ENCODE peak calls at places on chromosome 16, in five cellular contexts. B, V, P, H and Z are unnamed samples. For H3K4me1, the result is how much of the 10 kb centered on the place peaks cover.

GRCh38 chr16:87186440-87186839 is 130.8 kb downstream of the C16orf95 start:
- DNase-seq in B (no peak), V (no peak), P (no peak), H (no peak), Z (no peak)

GRCh38 chr16:73420244-73421040 is 372.5 kb upstream of the ZFHX3 start:
- DNase-seq in B (no peak), V (no peak), P (no peak), H (peak), Z (no peak)

GRCh38 chr16:21713549-21714368 is 50.0 kb downstream of the OTOA start:
- DNase-seq in B (no peak), V (no peak), P (no peak), H (no peak), Z (no peak)

GRCh38 chr16:51228097-51228659 is 77.1 kb upstream of the SALL1 start:
- DNase-seq in B (no peak), V (no peak), P (no peak), H (no peak), Z (no peak)

GRCh38 chr16:4272114-4272954 is 489 bp downstream of the TFAP4 start:
- DNase-seq in B (peak), V (no peak), P (peak), H (peak), Z (no peak)

GRCh38 chr16:1494129-1494640 is 1.0 kb downstream of the TELO2 start:
- DNase-seq in B (no peak), V (no peak), P (peak), H (peak), Z (no peak)

GRCh38 chr16:80656731-80657150 is 115.9 kb downstream of the DYNLRB2 start:
- DNase-seq in B (no peak), V (no peak), P (no peak), H (no peak), Z (no peak)

GRCh38 chr16:69077251-69077650 is 28.2 kb upstream of the HAS3 start:
- DNase-seq in B (no peak), V (peak), P (no peak), H (no peak), Z (no peak)

GRCh38 chr16:47503936-47504335 is 42.8 kb downstream of the PHKB start:
- DNase-seq in B (no peak), V (no peak), P (no peak), H (no peak), Z (no peak)

GRCh38 chr16:81443688-81444447 is 740 bp upstream of the CMIP start:
- DNase-seq in B (peak), V (no peak), P (peak), H (no peak), Z (no peak)

GRCh38 chr16:28845173-28846079 is 722 bp downstream of the TUFM start:
- DNase-seq in B (peak), V (no peak), P (no peak), H (no peak), Z (no peak)

GRCh38 chr16:68792465-68793324 is 50.6 kb upstream of the TANGO6 start:
- DNase-seq in B (peak), V (no peak), P (no peak), H (no peak), Z (no peak)

GRCh38 chr16:78352184-78352583 is 252.7 kb downstream of the WWOX start:
- DNase-seq in B (no peak), V (no peak), P (no peak), H (no peak), Z (no peak)

GRCh38 chr16:89256651-89257254 is 39.2 kb downstream of the ZNF778 start:
- DNase-seq in B (peak), V (no peak), P (no peak), H (peak), Z (peak)

GRCh38 chr16:25748099-25748654 is 56.4 kb downstream of the HS3ST4 start:
- DNase-seq in B (no peak), V (no peak), P (no peak), H (no peak), Z (no peak)

GRCh38 chr16:4763791-4764190 is 3.2 kb downstream of the ZNF500 start:
- DNase-seq in B (no peak), V (no peak), P (no peak), H (no peak), Z (no peak)

GRCh38 chr16:87241135-87241771 is 75.9 kb downstream of the C16orf95 start:
- DNase-seq in B (no peak), V (no peak), P (no peak), H (no peak), Z (no peak)

GRCh38 chr16:17408955-17409441 is 61.8 kb downstream of the XYLT1 start:
- DNase-seq in B (no peak), V (no peak), P (no peak), H (no peak), Z (no peak)

GRCh38 chr16:75287708-75288107 is 36.3 kb upstream of the BCAR1 start:
- DNase-seq in B (no peak), V (no peak), P (no peak), H (no peak), Z (no peak)

DNA sequence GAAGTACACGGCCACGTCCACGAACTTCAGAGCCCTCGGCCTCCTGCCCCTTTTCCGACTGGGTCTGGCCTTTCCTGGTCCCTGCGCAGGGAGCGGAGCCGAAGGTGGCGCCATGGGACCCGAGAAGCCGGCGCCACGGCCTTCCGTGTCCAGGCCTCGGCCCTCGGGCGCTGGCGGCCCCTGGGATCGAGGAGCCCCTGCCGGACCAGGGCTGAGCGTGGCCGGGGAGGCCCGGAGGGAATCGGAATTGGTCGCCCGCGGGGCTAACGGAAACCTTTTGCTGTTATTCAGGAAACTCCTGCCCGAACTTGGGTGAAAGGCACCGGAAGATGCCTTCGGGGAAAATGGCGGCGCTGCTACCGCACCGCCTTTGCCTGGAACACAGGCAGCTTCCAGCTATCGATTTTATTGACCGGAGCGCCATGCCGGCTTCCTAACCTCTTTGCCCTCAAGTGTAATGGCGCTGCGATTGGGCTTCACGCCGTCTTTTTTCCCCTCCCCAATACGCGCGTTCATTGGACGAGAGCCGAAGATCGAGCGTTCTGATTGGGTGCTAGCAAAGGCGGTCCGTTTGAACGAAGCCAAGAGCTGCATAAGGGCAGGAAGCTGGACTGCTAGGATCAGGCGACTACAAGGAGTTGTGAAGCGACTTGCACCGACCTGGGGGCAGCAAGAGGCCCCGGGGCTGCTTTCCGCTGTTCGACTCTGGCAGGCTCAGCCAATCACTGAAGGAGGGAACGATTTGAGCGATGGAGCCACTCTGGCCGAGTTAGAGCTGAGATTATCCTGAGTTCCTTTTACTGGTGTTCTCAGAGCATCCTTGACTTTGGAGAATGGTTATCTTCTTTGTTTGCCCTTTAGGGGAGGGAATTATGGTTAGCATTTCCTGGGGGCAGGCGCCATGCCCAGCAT is at the start of gene ZNF689:
- DNase-seq in B (peak), V (peak), P (peak), H (peak), Z (peak)
- H3K4me1 ChIP-seq in B (under half), V (under half), P (under half), H (under half), Z (under half)

GRCh38 chr16:50204426-50205108 is 51.5 kb downstream of the TENT4B start:
- DNase-seq in B (no peak), V (no peak), P (no peak), H (no peak), Z (no peak)
- H3K4me1 ChIP-seq in B (half or more), V (under half), P (half or more), H (half or more), Z (under half)

DNA sequence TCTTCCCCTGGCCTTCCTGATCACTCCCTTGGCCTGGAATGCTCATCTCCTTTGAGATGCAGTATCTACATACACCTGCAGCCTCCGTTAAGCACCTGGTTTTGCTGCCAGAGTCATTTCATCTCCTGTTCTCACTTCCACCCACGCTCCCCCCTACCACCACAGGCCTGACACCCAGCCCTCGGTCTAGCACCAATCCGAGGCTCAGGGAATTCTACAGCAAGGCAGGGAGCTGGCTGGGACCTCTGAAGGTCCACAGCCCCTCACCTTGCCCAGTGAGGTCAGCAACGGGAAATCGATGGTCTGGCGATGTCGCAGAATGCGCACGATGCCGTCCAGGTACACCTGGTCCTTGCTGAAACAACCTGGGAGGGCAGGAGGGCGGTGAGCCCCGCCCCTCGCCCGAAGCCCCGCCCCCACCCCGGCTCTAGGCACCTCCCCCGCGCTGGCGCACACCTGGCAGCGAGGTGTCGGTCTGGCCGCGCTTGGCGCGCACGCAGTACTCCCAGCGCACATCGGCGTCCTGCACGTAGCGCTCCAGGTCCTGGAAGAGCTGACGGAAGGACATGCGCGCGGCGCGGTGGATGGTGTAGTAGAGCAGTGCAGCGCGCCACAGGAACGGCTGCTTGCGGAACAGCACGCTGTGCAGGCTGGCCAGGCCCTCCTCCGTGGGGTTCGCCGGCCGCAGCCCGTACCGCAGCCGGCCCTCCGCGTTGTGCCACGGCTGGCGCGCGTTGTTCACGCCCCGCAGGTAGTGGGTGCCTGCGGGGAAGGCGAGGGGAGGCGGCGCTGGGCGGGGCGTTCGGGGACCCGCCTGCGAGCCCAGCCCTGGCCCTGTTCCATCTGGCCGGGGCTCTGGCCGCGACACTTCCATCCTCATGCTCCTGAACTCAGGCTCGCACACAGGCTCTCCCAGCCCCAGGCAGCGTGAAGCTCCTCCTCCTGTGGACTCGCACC is 5.7 kb downstream of the MATCAP1 start:
- DNase-seq in B (peak), V (no peak), P (no peak), H (peak), Z (peak)
- H3K4me1 ChIP-seq in B (under half), V (under half), P (half or more), H (half or more), Z (under half)

GRCh38 chr16:85883813-85884212 is 15.1 kb upstream of the IRF8 start:
- DNase-seq in B (no peak), V (no peak), P (no peak), H (no peak), Z (no peak)

GRCh38 chr16:85888405-85889331 is 10.3 kb upstream of the IRF8 start:
- DNase-seq in B (no peak), V (no peak), P (no peak), H (no peak), Z (no peak)

GRCh38 chr16:85882181-85882810 is 16.7 kb upstream of the IRF8 start:
- DNase-seq in B (no peak), V (no peak), P (no peak), H (no peak), Z (no peak)

GRCh38 chr16:85884808-85885463 is 14.0 kb upstream of the IRF8 start:
- DNase-seq in B (no peak), V (no peak), P (no peak), H (no peak), Z (no peak)

DNA sequence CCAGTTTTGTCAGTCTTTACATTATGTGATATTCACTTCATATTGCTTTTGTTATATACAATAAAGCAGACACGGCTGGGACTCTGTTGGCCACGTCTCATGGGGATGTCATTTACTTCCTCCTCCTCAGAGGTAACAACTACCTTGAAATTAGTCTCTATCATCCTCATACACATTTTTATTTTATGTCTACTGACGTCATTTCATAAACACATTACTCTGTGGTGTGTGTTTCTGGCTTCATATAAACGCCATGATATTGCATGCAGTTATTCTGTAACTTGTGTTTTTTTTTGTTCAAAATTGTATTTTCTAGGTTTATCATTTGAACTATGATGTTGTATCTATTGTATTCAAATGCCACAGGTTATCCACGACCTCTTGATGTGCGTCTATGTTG is 13.4 kb upstream of the IRF8 start:
- DNase-seq in B (no peak), V (no peak), P (no peak), H (no peak), Z (no peak)
- H3K4me1 ChIP-seq in B (under half), V (under half), P (under half), H (under half), Z (under half)

DNA sequence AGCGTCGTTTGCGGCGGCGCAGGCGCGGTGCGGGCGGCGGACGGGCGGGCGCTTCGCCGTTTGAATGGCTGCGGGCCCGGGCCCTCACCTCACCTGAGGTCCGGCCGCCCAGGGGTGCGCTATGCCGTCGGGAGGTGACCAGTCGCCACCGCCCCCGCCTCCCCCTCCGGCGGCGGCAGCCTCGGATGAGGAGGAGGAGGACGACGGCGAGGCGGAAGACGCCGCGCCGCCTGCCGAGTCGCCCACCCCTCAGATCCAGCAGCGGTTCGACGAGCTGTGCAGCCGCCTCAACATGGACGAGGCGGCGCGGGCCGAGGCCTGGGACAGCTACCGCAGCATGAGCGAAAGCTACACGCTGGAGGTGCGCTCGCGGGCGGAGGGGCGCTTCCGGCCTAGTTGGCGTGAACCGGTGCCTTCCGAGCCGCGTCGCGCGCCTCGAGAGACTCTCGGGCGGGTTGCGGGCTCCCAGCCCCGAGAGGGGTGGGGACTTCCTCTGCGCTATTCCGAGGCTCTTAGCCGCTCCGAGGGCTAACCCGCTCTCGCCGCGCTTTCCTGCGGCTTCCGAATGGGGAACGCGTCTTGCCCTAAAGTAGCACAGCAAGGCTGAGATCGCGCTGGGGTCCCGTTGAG is at the start of gene RBL2:
- DNase-seq in B (peak), V (no peak), P (peak), H (peak), Z (peak)
- H3K4me1 ChIP-seq in B (under half), V (under half), P (under half), H (under half), Z (under half)

GRCh38 chr16:84737658-84738057 is 37.9 kb downstream of the USP10 start:
- DNase-seq in B (peak), V (no peak), P (no peak), H (no peak), Z (no peak)
- H3K4me1 ChIP-seq in B (under half), V (half or more), P (half or more), H (under half), Z (under half)

GRCh38 chr16:11205065-11205699 is 50.8 kb downstream of the SOCS1 start:
- DNase-seq in B (no peak), V (no peak), P (no peak), H (no peak), Z (no peak)
- H3K4me1 ChIP-seq in B (under half), V (under half), P (half or more), H (under half), Z (under half)

GRCh38 chr16:85906349-85906748 is 7.4 kb downstream of the IRF8 start:
- DNase-seq in B (no peak), V (no peak), P (no peak), H (no peak), Z (no peak)

GRCh38 chr16:85910073-85910853 is 11.3 kb downstream of the IRF8 start:
- DNase-seq in B (no peak), V (no peak), P (no peak), H (no peak), Z (no peak)

GRCh38 chr16:85910854-85911247 is 11.9 kb downstream of the IRF8 start:
- DNase-seq in B (no peak), V (no peak), P (no peak), H (no peak), Z (no peak)

GRCh38 chr16:85908889-85909584 is 10.1 kb downstream of the IRF8 start:
- DNase-seq in B (peak), V (no peak), P (no peak), H (peak), Z (no peak)

DNA sequence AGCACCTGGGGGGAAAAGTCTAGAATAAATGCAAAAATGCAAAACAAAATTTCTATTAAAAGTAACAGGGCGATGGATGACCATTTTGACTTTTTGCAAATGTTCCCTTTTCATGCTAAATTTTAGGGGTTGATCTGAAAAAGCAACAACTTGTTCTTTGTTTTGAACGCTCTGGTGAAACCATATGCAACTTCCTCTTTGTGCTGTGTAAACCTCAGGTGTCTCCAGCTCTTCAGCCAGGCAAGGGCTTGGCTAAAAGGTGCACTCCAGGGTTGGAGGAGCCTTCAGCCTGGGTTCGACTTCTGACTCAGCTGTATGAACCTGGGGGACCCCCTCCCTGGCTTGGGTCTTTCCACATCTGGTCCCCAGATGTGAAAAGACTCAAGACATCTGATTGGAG is 9.5 kb downstream of the IRF8 start:
- DNase-seq in B (no peak), V (no peak), P (no peak), H (no peak), Z (no peak)
- H3K4me1 ChIP-seq in B (under half), V (under half), P (half or more), H (under half), Z (under half)

DNA sequence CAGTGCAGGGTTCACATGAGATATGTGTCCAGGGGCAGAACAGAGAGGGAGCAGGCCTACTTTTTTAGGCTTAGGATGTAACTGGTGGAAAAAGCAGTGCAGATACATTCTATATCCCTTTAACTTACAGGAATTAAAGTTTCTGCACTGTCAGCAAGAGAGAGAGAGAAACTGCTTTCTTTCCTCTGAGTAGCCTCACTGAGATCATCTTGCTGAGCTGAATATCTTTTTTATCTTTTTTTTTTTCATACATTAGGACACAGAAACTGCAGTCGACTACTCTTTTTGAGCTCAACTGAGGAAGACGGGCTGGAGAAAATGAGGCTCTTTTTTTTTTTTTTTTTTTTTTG is 50.1 kb downstream of the CNGB1 start:
- DNase-seq in B (no peak), V (no peak), P (no peak), H (no peak), Z (no peak)
- H3K4me1 ChIP-seq in B (under half), V (under half), P (under half), H (under half), Z (under half)

GRCh38 chr16:13372421-13372820 is 471.0 kb downstream of the SHISA9 start:
- DNase-seq in B (no peak), V (no peak), P (no peak), H (no peak), Z (no peak)
- H3K4me1 ChIP-seq in B (under half), V (under half), P (under half), H (under half), Z (under half)